ENCODE peak calls at places on chromosomes 13 and 19, in ten cellular contexts. T is mesendoderm; H is heart left ventricle; G is nephron progenitor cell; F is stimulated activated CD4-positive, alpha-beta T cell treated with anti-CD3 and anti-CD28 coated beads, Interleukin-4, amount 100 ng/mL, for 24 hours; P is immature natural killer cell; V is OCI-M1; S is HAP-1; L is AG09309; W is activated CD4-positive, alpha-beta T cell treated with anti-CD3 and anti-CD28 coated beads, Interleukin-2, amount 50 U/mL, for 24 hours. J is an unnamed sample.
A peak's percentile ranks its signal among the peaks of the same experiment; 100 is the strongest.

GRCh38 chr19:51514866-51515481 is 13.4 kb upstream of the SIGLEC12 start:
- DNase-seq in T (peak; percentile 55), H (no peak), G (peak; percentile 27), F (peak; percentile 50), P (peak; percentile 49), V (peak; percentile 96), S (peak; percentile 22), L (peak; percentile 3), W (no peak), J (peak; percentile 61)

GRCh38 chr19:4322942-4323665 is 15.5 kb downstream of the STAP2 start:
- DNase-seq in T (no peak), H (no peak), G (no peak), F (no peak), P (no peak), V (no peak), S (no peak), L (no peak), W (no peak), J (no peak)

GRCh38 chr13:106176103-106176502 is 359.4 kb downstream of the EFNB2 start:
- DNase-seq in T (peak; percentile 40), H (no peak), G (no peak), F (no peak), P (no peak), V (peak; percentile 17), S (no peak), L (peak; percentile 46), W (no peak), J (no peak)

GRCh38 chr13:110336681-110337080 is 29.6 kb downstream of the COL4A2 start:
- DNase-seq in T (no peak), H (no peak), G (no peak), F (no peak), P (no peak), V (no peak), S (no peak), L (no peak), W (no peak), J (no peak)

GRCh38 chr19:1106841-1107654 is 3.3 kb downstream of the GPX4 start:
- DNase-seq in T (peak; percentile 63), H (no peak), G (no peak), F (no peak), P (no peak), V (peak; percentile 8), S (no peak), L (no peak), W (no peak), J (no peak)

GRCh38 chr13:78160793-78161192 is 242.2 kb upstream of the EDNRB start:
- DNase-seq in T (no peak), H (no peak), G (no peak), F (no peak), P (no peak), V (peak; percentile 68), S (no peak), L (peak; percentile 10), W (no peak), J (peak; percentile 14)

GRCh38 chr19:1065606-1066109 is 1.3 kb upstream of the ARHGAP45 start:
- DNase-seq in T (peak; percentile 79), H (no peak), G (no peak), F (no peak), P (no peak), V (no peak), S (no peak), L (no peak), W (no peak), J (no peak)

GRCh38 chr19:5536337-5536894 is 31.3 kb downstream of the TINCR start:
- DNase-seq in T (peak; percentile 96), H (peak; percentile 90), G (peak; percentile 82), F (no peak), P (no peak), V (no peak), S (peak; percentile 88), L (no peak), W (no peak), J (no peak)

GRCh38 chr13:29954082-29955043 is 103.9 kb upstream of the UBL3 start:
- DNase-seq in T (no peak), H (no peak), G (no peak), F (peak; percentile 42), P (peak; percentile 13), V (no peak), S (no peak), L (no peak), W (no peak), J (no peak)

GRCh38 chr19:14632286-14632685 is 42.4 kb downstream of the ADGRE3 start:
- DNase-seq in T (peak; percentile 41), H (no peak), G (no peak), F (no peak), P (peak; percentile 15), V (peak; percentile 82), S (peak; percentile 36), L (no peak), W (no peak), J (peak; percentile 35)

GRCh38 chr13:34437873-34438272 is 504.2 kb upstream of the NBEA start:
- DNase-seq in T (no peak), H (no peak), G (no peak), F (no peak), P (no peak), V (no peak), S (no peak), L (no peak), W (no peak), J (no peak)

GRCh38 chr13:73715114-73715909 is 418.9 kb downstream of the KLF12 start:
- DNase-seq in T (no peak), H (no peak), G (no peak), F (peak; percentile 68), P (peak; percentile 74), V (peak; percentile 27), S (no peak), L (no peak), W (no peak), J (peak; percentile 33)

GRCh38 chr19:5727453-5728050 is 7.1 kb downstream of the CATSPERD start:
- DNase-seq in T (no peak), H (no peak), G (no peak), F (no peak), P (no peak), V (no peak), S (no peak), L (no peak), W (no peak), J (no peak)

GRCh38 chr19:9128171-9128570 is 1.4 kb upstream of the OR7G3 start:
- DNase-seq in T (no peak), H (no peak), G (no peak), F (no peak), P (no peak), V (no peak), S (no peak), L (no peak), W (no peak), J (no peak)